ENCODE peak calls at places on chromosomes 13 and 19, in seven cellular contexts. One of them, this sample, is unnamed.

GRCh38 chr19:13441810-13442512 is 64.3 kb downstream of the CACNA1A start:
- DNase-seq in HepG2: peak
- DNase-seq in suprapubic skin: no peak
- DNase-seq in Panc1: no peak
- DNase-seq in endothelial cell of umbilical vein: peak
- DNase-seq in breast epithelium: no peak
- DNase-seq in GM12878: no peak
- DNase-seq in this sample: no peak

GRCh38 chr19:35363711-35364425 is 5.6 kb downstream of the FFAR3 start:
- DNase-seq in GM12878: no peak
- DNase-seq in HepG2: no peak
- DNase-seq in breast epithelium: no peak
- DNase-seq in endothelial cell of umbilical vein: no peak
- DNase-seq in suprapubic skin: peak
- DNase-seq in Panc1: no peak
- DNase-seq in this sample: peak

GRCh38 chr19:2462635-2463421 is 6.1 kb upstream of the LMNB2 start:
- DNase-seq in HepG2: peak
- DNase-seq in suprapubic skin: peak
- DNase-seq in GM12878: no peak
- DNase-seq in endothelial cell of umbilical vein: peak
- DNase-seq in Panc1: no peak
- DNase-seq in breast epithelium: peak
- DNase-seq in this sample: no peak

GRCh38 chr19:43754312-43754561 is 525 bp downstream of the SMG9 start:
- DNase-seq in suprapubic skin: no peak
- DNase-seq in GM12878: no peak
- DNase-seq in Panc1: no peak
- DNase-seq in endothelial cell of umbilical vein: no peak
- DNase-seq in HepG2: no peak
- DNase-seq in breast epithelium: no peak
- DNase-seq in this sample: no peak

GRCh38 chr19:58577581-58578429 is 4.7 kb upstream of the MZF1 start:
- DNase-seq in GM12878: no peak
- DNase-seq in Panc1: no peak
- DNase-seq in HepG2: no peak
- DNase-seq in suprapubic skin: peak
- DNase-seq in endothelial cell of umbilical vein: no peak
- DNase-seq in breast epithelium: no peak
- DNase-seq in this sample: no peak

GRCh38 chr13:24264976-24265375 is 44.4 kb upstream of the C1QTNF9 start:
- DNase-seq in HepG2: no peak
- DNase-seq in breast epithelium: no peak
- DNase-seq in suprapubic skin: no peak
- DNase-seq in Panc1: no peak
- DNase-seq in GM12878: no peak
- DNase-seq in endothelial cell of umbilical vein: no peak
- DNase-seq in this sample: no peak

GRCh38 chr19:33431986-33432385 is 58.5 kb downstream of the CEBPG start:
- DNase-seq in GM12878: no peak
- DNase-seq in HepG2: no peak
- DNase-seq in suprapubic skin: no peak
- DNase-seq in breast epithelium: no peak
- DNase-seq in Panc1: no peak
- DNase-seq in endothelial cell of umbilical vein: no peak
- DNase-seq in this sample: no peak

GRCh38 chr19:27889156-27889555 is 1323.8 kb downstream of the UQCRFS1 start:
- DNase-seq in endothelial cell of umbilical vein: no peak
- DNase-seq in breast epithelium: no peak
- DNase-seq in suprapubic skin: no peak
- DNase-seq in HepG2: no peak
- DNase-seq in GM12878: no peak
- DNase-seq in Panc1: no peak
- DNase-seq in this sample: peak

GRCh38 chr13:65417953-65418352 is 1812.2 kb downstream of the PCDH9 start:
- DNase-seq in endothelial cell of umbilical vein: no peak
- DNase-seq in HepG2: no peak
- DNase-seq in Panc1: no peak
- DNase-seq in GM12878: no peak
- DNase-seq in breast epithelium: no peak
- DNase-seq in suprapubic skin: no peak
- DNase-seq in this sample: no peak

GRCh38 chr19:56162258-56162657 is 13.6 kb upstream of the GALP start:
- DNase-seq in suprapubic skin: no peak
- DNase-seq in endothelial cell of umbilical vein: peak
- DNase-seq in Panc1: no peak
- DNase-seq in breast epithelium: no peak
- DNase-seq in GM12878: no peak
- DNase-seq in HepG2: no peak
- DNase-seq in this sample: no peak

GRCh38 chr13:99986751-99987150 is 5.2 kb downstream of the ZIC2 start:
- DNase-seq in endothelial cell of umbilical vein: no peak
- DNase-seq in HepG2: no peak
- DNase-seq in GM12878: no peak
- DNase-seq in breast epithelium: no peak
- DNase-seq in suprapubic skin: no peak
- DNase-seq in Panc1: no peak
- DNase-seq in this sample: no peak

GRCh38 chr13:101512650-101513049 is 60.2 kb downstream of the ITGBL1 start:
- DNase-seq in endothelial cell of umbilical vein: no peak
- DNase-seq in suprapubic skin: no peak
- DNase-seq in Panc1: no peak
- DNase-seq in GM12878: no peak
- DNase-seq in HepG2: no peak
- DNase-seq in breast epithelium: peak
- DNase-seq in this sample: no peak

GRCh38 chr19:7970716-7971448 is 27.4 kb upstream of the TIMM44 start:
- DNase-seq in endothelial cell of umbilical vein: peak
- DNase-seq in HepG2: peak
- DNase-seq in suprapubic skin: no peak
- DNase-seq in GM12878: no peak
- DNase-seq in breast epithelium: no peak
- DNase-seq in Panc1: no peak
- DNase-seq in this sample: no peak

GRCh38 chr19:49244256-49244655 is 80.7 kb downstream of the SLC6A16 start:
- DNase-seq in GM12878: no peak
- DNase-seq in suprapubic skin: peak
- DNase-seq in Panc1: no peak
- DNase-seq in endothelial cell of umbilical vein: no peak
- DNase-seq in breast epithelium: no peak
- DNase-seq in HepG2: no peak
- DNase-seq in this sample: no peak

GRCh38 chr13:109704771-109705628 is 81.4 kb downstream of the IRS2 start:
- DNase-seq in suprapubic skin: no peak
- DNase-seq in HepG2: no peak
- DNase-seq in endothelial cell of umbilical vein: no peak
- DNase-seq in GM12878: no peak
- DNase-seq in Panc1: no peak
- DNase-seq in breast epithelium: no peak
- DNase-seq in this sample: no peak

GRCh38 chr19:58477871-58478270 is 1.7 kb downstream of the ZNF446 start:
- DNase-seq in GM12878: no peak
- DNase-seq in Panc1: no peak
- DNase-seq in suprapubic skin: no peak
- DNase-seq in endothelial cell of umbilical vein: no peak
- DNase-seq in HepG2: no peak
- DNase-seq in breast epithelium: no peak
- DNase-seq in this sample: peak

GRCh38 chr13:65913173-65913572 is 1317.0 kb downstream of the PCDH9 start:
- DNase-seq in GM12878: no peak
- DNase-seq in suprapubic skin: no peak
- DNase-seq in endothelial cell of umbilical vein: peak
- DNase-seq in HepG2: no peak
- DNase-seq in Panc1: no peak
- DNase-seq in breast epithelium: no peak
- DNase-seq in this sample: no peak

GRCh38 chr13:100512422-100512821 is 76.2 kb downstream of the GGACT start:
- DNase-seq in HepG2: no peak
- DNase-seq in GM12878: no peak
- DNase-seq in breast epithelium: no peak
- DNase-seq in endothelial cell of umbilical vein: no peak
- DNase-seq in Panc1: no peak
- DNase-seq in suprapubic skin: no peak
- DNase-seq in this sample: no peak

GRCh38 chr19:5762608-5763217 is 21.8 kb downstream of the PRR22 start:
- DNase-seq in suprapubic skin: no peak
- DNase-seq in breast epithelium: no peak
- DNase-seq in GM12878: no peak
- DNase-seq in Panc1: no peak
- DNase-seq in endothelial cell of umbilical vein: no peak
- DNase-seq in HepG2: no peak
- DNase-seq in this sample: no peak
- TF ChIP-seq CTCF in suprapubic skin: no peak
- TF ChIP-seq CTCF in breast epithelium: no peak
- TF ChIP-seq CTCF in GM12878: no peak
- TF ChIP-seq CTCF in Panc1: no peak
- TF ChIP-seq CTCF in endothelial cell of umbilical vein: no peak
- TF ChIP-seq CTCF in HepG2: no peak
- TF ChIP-seq CTCF in this sample: no peak

GRCh38 chr19:4431808-4432674 is 25.6 kb downstream of the UBXN6 start:
- DNase-seq in suprapubic skin: no peak
- DNase-seq in Panc1: no peak
- DNase-seq in endothelial cell of umbilical vein: no peak
- DNase-seq in HepG2: no peak
- DNase-seq in breast epithelium: no peak
- DNase-seq in GM12878: peak
- DNase-seq in this sample: no peak
- TF ChIP-seq POLR2AphosphoS5 in suprapubic skin: no peak
- TF ChIP-seq POLR2AphosphoS5 in Panc1: no peak
- TF ChIP-seq POLR2AphosphoS5 in endothelial cell of umbilical vein: no peak
- TF ChIP-seq POLR2AphosphoS5 in HepG2: no peak
- TF ChIP-seq POLR2AphosphoS5 in breast epithelium: no peak
- TF ChIP-seq POLR2AphosphoS5 in GM12878: no peak
- TF ChIP-seq POLR2AphosphoS5 in this sample: no peak

GRCh38 chr13:111657013-111657412 is 336.6 kb downstream of the TEX29 start:
- DNase-seq in HepG2: no peak
- DNase-seq in breast epithelium: no peak
- DNase-seq in GM12878: no peak
- DNase-seq in Panc1: no peak
- DNase-seq in suprapubic skin: no peak
- DNase-seq in endothelial cell of umbilical vein: no peak
- DNase-seq in this sample: peak

GRCh38 chr13:111656439-111656838 is 336.0 kb downstream of the TEX29 start:
- DNase-seq in breast epithelium: no peak
- DNase-seq in GM12878: no peak
- DNase-seq in endothelial cell of umbilical vein: no peak
- DNase-seq in Panc1: no peak
- DNase-seq in HepG2: no peak
- DNase-seq in suprapubic skin: no peak
- DNase-seq in this sample: no peak

GRCh38 chr13:111659236-111659635 is 338.8 kb downstream of the TEX29 start:
- DNase-seq in endothelial cell of umbilical vein: no peak
- DNase-seq in Panc1: no peak
- DNase-seq in breast epithelium: no peak
- DNase-seq in HepG2: no peak
- DNase-seq in suprapubic skin: peak
- DNase-seq in GM12878: no peak
- DNase-seq in this sample: peak

GRCh38 chr13:111659842-111660241 is 339.4 kb downstream of the TEX29 start:
- DNase-seq in breast epithelium: no peak
- DNase-seq in endothelial cell of umbilical vein: no peak
- DNase-seq in HepG2: no peak
- DNase-seq in Panc1: no peak
- DNase-seq in suprapubic skin: peak
- DNase-seq in GM12878: no peak
- DNase-seq in this sample: no peak

DNA sequence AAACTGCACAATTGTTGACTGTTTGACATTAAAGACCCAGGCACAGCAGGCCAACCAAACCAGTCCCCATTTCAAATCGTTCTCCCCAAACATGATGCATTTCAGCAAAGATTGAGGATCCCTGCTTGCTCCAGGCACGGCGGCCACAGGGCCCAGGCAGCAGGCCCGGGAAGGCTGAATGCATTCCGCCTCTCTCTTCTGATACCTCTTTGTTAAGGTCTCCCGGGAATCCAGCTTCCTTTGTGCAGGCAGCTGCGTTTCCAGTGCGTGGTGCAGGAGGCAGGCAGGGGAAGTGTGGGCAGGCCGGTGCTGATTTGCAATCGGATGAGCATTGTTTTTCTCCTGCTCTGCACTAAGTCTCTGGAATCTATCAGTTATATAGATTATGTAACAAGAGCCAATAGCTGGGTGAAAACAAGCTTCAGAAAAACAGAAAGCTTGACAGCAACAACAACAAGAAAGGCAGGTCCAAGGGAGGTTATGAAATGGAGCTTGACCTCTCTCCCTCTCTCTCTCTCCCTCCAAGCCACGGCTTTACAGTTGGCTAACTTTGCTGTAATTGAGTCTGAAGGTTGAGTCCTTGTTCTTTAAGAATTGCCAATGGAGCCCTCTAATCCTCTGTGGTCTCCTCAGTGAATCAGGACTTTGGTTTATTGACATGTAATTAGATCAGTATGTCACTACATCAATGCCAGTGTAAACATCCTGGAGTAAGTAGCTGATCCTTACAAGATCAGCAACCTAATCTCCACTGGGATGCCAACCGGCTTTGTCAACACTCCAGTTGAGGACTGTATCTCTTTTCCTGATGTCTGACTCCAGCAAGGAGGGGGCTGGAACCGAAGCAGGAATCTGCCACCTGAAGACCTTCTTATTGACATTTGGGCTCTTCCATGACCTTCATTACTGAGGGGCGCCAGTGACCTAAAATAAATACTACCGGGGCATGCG is 338.0 kb downstream of the TEX29 start:
- DNase-seq in suprapubic skin: peak
- DNase-seq in Panc1: no peak
- DNase-seq in HepG2: no peak
- DNase-seq in GM12878: no peak
- DNase-seq in breast epithelium: no peak
- DNase-seq in endothelial cell of umbilical vein: no peak
- DNase-seq in this sample: peak
- TF ChIP-seq CTCF in suprapubic skin: no peak
- TF ChIP-seq CTCF in Panc1: no peak
- TF ChIP-seq CTCF in HepG2: no peak
- TF ChIP-seq CTCF in GM12878: no peak
- TF ChIP-seq CTCF in breast epithelium: no peak
- TF ChIP-seq CTCF in endothelial cell of umbilical vein: no peak
- TF ChIP-seq CTCF in this sample: no peak

GRCh38 chr19:38648789-38649304 is 1.4 kb downstream of the ACTN4 start:
- DNase-seq in HepG2: no peak
- DNase-seq in GM12878: no peak
- DNase-seq in Panc1: no peak
- DNase-seq in breast epithelium: no peak
- DNase-seq in suprapubic skin: no peak
- DNase-seq in endothelial cell of umbilical vein: no peak
- DNase-seq in this sample: no peak

GRCh38 chr19:38649305-38650179 is 2.1 kb downstream of the ACTN4 start:
- DNase-seq in suprapubic skin: no peak
- DNase-seq in endothelial cell of umbilical vein: peak
- DNase-seq in GM12878: no peak
- DNase-seq in HepG2: peak
- DNase-seq in breast epithelium: peak
- DNase-seq in Panc1: no peak
- DNase-seq in this sample: no peak

GRCh38 chr19:38650911-38651584 is 3.6 kb downstream of the ACTN4 start:
- DNase-seq in endothelial cell of umbilical vein: peak
- DNase-seq in breast epithelium: no peak
- DNase-seq in GM12878: no peak
- DNase-seq in Panc1: peak
- DNase-seq in suprapubic skin: no peak
- DNase-seq in HepG2: no peak
- DNase-seq in this sample: no peak

GRCh38 chr19:38647966-38648788 is 728 bp downstream of the ACTN4 start:
- DNase-seq in HepG2: no peak
- DNase-seq in endothelial cell of umbilical vein: peak
- DNase-seq in suprapubic skin: no peak
- DNase-seq in breast epithelium: no peak
- DNase-seq in GM12878: no peak
- DNase-seq in Panc1: no peak
- DNase-seq in this sample: no peak

GRCh38 chr19:38650180-38650775 is 2.8 kb downstream of the ACTN4 start:
- DNase-seq in GM12878: no peak
- DNase-seq in suprapubic skin: no peak
- DNase-seq in breast epithelium: no peak
- DNase-seq in endothelial cell of umbilical vein: no peak
- DNase-seq in Panc1: no peak
- DNase-seq in HepG2: no peak
- DNase-seq in this sample: no peak
- TF ChIP-seq POLR2AphosphoS5 in GM12878: no peak
- TF ChIP-seq POLR2AphosphoS5 in suprapubic skin: no peak
- TF ChIP-seq POLR2AphosphoS5 in breast epithelium: no peak
- TF ChIP-seq POLR2AphosphoS5 in endothelial cell of umbilical vein: no peak
- TF ChIP-seq POLR2AphosphoS5 in Panc1: no peak
- TF ChIP-seq POLR2AphosphoS5 in HepG2: no peak
- TF ChIP-seq POLR2AphosphoS5 in this sample: no peak